ENCODE peak calls at places on chromosomes 12 and 14, in eight cellular contexts. P, M, K, W, T, E, S and V are unnamed samples.

GRCh38 chr14:72961579-72962335 is 35.5 kb downstream of the DCAF4 start:
- DNase-seq in M (peak), S (no peak), T (no peak), K (no peak), E (no peak), P (no peak), W (no peak), V (peak)

GRCh38 chr12:23561536-23561935 is 387.9 kb downstream of the SOX5 start:
- DNase-seq in P (no peak), W (no peak), K (no peak), S (no peak), M (no peak), T (no peak), E (no peak), V (no peak)

GRCh38 chr14:104820669-104821228 is 19.8 kb downstream of the ZBTB42 start:
- DNase-seq in E (peak), T (no peak), W (peak), K (peak), M (no peak), S (peak), P (no peak), V (peak)

GRCh38 chr14:39382463-39382862 is 49.8 kb downstream of the FBXO33 start:
- DNase-seq in K (no peak), W (no peak), T (no peak), P (no peak), M (no peak), E (no peak), S (no peak), V (no peak)

GRCh38 chr12:31246470-31246850 is 79.5 kb downstream of the SINHCAF start:
- DNase-seq in P (no peak), M (no peak), E (no peak), K (no peak), T (no peak), W (no peak), S (no peak), V (no peak)

GRCh38 chr12:60173213-60174170 is 577.7 kb downstream of the SLC16A7 start:
- DNase-seq in T (no peak), W (no peak), S (no peak), P (no peak), K (peak), E (no peak), M (no peak), V (no peak)

GRCh38 chr12:51048601-51049369 is 658 bp downstream of the LETMD1 start:
- DNase-seq in S (no peak), T (peak), E (no peak), P (no peak), K (no peak), W (peak), M (no peak), V (peak)

GRCh38 chr12:3333583-3333982 is 157.4 kb upstream of the PRMT8 start:
- DNase-seq in M (no peak), W (peak), T (no peak), E (no peak), K (peak), S (no peak), P (peak), V (peak)

GRCh38 chr14:91728616-91729183 is 3.2 kb downstream of the CATSPERB start:
- DNase-seq in S (no peak), M (no peak), T (no peak), K (no peak), W (no peak), E (no peak), P (no peak), V (no peak)

GRCh38 chr12:110117948-110118685 is 6.0 kb upstream of the IFT81 start:
- DNase-seq in E (no peak), T (no peak), S (no peak), W (no peak), M (no peak), K (peak), P (peak), V (peak)

GRCh38 chr12:124683330-124683662 is 115.9 kb upstream of the NCOR2 start:
- DNase-seq in W (peak), E (no peak), S (no peak), P (no peak), K (no peak), T (no peak), M (no peak), V (peak)

GRCh38 chr12:27427824-27428223 is 18.7 kb upstream of the SMCO2 start:
- DNase-seq in K (no peak), T (no peak), P (no peak), E (no peak), S (no peak), W (no peak), M (no peak), V (no peak)

GRCh38 chr12:7498832-7499231 is 4.7 kb downstream of the CD163 start:
- DNase-seq in M (peak), T (no peak), E (no peak), P (no peak), W (no peak), S (no peak), K (no peak), V (peak)